ENCODE peak calls at places on chromosomes 16 and 17, in nine cellular contexts. L is bronchial epithelial cell, Q is IMR-90, Y is OCI-LY7, P is Panc1, E is upper lobe of right lung, I is psoas muscle, X is AG04450, S is BJ. M is an unnamed sample.

GRCh38 chr17:20172378-20172775 is 163.2 kb downstream of the SPECC1 start:
- DNase-seq in Y (no peak), S (no peak), P (no peak), L (no peak), E (no peak), Q (no peak), X (no peak), I (no peak), M (no peak)

GRCh38 chr17:50707296-50708049 is at the start of gene ANKRD40:
- DNase-seq in S (peak; percentile 76), I (peak; percentile 89), Y (peak; percentile 91), L (peak; percentile 85), X (peak; percentile 79), P (no peak), Q (peak; percentile 91), E (peak; percentile 92), M (peak; percentile 93)

GRCh38 chr16:10578474-10579316 is 1.7 kb downstream of the EMP2 start:
- DNase-seq in L (peak; percentile 37), Q (no peak), S (no peak), X (no peak), Y (no peak), P (no peak), E (peak; percentile 88), I (no peak), M (no peak)

GRCh38 chr17:81903896-81904599 is 2.0 kb downstream of the NPB start:
- DNase-seq in E (no peak), L (no peak), Y (no peak), P (no peak), X (no peak), Q (no peak), I (no peak), S (no peak), M (no peak)

GRCh38 chr17:281365-281999 is 71.1 kb downstream of the RPH3AL start:
- DNase-seq in X (no peak), I (no peak), S (no peak), P (no peak), L (no peak), E (peak; percentile 33), Q (no peak), Y (no peak), M (no peak)

GRCh38 chr16:841455-842060 is 41.0 kb upstream of the GNG13 start:
- DNase-seq in L (no peak), S (no peak), E (no peak), I (no peak), Y (no peak), P (no peak), Q (no peak), X (no peak), M (no peak)

GRCh38 chr17:41538565-41538991 is 10.5 kb upstream of the KRT19 start:
- DNase-seq in X (no peak), L (peak; percentile 55), Q (peak; percentile 59), S (no peak), I (no peak), P (no peak), E (no peak), Y (no peak), M (no peak)

GRCh38 chr17:77228224-77229215 is 87.8 kb downstream of the SEC14L1 start:
- DNase-seq in I (no peak), E (no peak), S (no peak), Y (no peak), Q (no peak), X (no peak), L (no peak), P (no peak), M (no peak)

GRCh38 chr16:73126453-73126853 is 78.5 kb upstream of the ZFHX3 start:
- DNase-seq in S (peak; percentile 39), E (no peak), Q (peak; percentile 61), Y (no peak), I (peak; percentile 73), L (peak; percentile 72), X (no peak), P (no peak), M (peak; percentile 97)

GRCh38 chr17:17448723-17449122 is 28.1 kb upstream of the MED9 start:
- DNase-seq in S (no peak), L (no peak), P (no peak), E (no peak), X (no peak), Q (no peak), I (no peak), Y (no peak), M (no peak)

GRCh38 chr17:36008998-36009665 is 7.8 kb upstream of the CCL15 start:
- DNase-seq in Y (peak; percentile 24), S (no peak), P (no peak), X (peak; percentile 4), E (no peak), Q (peak; percentile 12), I (no peak), L (no peak), M (peak; percentile 33)

GRCh38 chr16:9077001-9077809 is 14.2 kb upstream of the HAPSTR1 start:
- DNase-seq in X (no peak), E (no peak), S (peak; percentile 75), Q (peak; percentile 88), P (no peak), Y (peak; percentile 56), I (no peak), L (peak; percentile 87), M (no peak)

GRCh38 chr16:67897231-67897630 is 4.2 kb downstream of the PSKH1 start:
- DNase-seq in I (no peak), X (no peak), E (no peak), L (no peak), Q (peak; percentile 47), P (no peak), S (no peak), Y (no peak), M (peak; percentile 56)

GRCh38 chr16:17301593-17302135 is 169.1 kb downstream of the XYLT1 start:
- DNase-seq in Q (no peak), S (no peak), X (no peak), Y (peak; percentile 99), E (no peak), I (no peak), P (no peak), L (no peak), M (no peak)

GRCh38 chr16:28168991-28169554 is 42.7 kb downstream of the XPO6 start:
- DNase-seq in E (no peak), I (no peak), L (no peak), P (no peak), Q (no peak), X (no peak), Y (no peak), S (no peak), M (no peak)

GRCh38 chr17:3795758-3796102 is 5.3 kb downstream of the ITGAE start:
- DNase-seq in X (no peak), I (no peak), S (no peak), E (no peak), L (no peak), Y (no peak), P (no peak), Q (no peak), M (no peak)

GRCh38 chr17:3798273-3799180 is 2.5 kb downstream of the ITGAE start:
- DNase-seq in S (no peak), Q (no peak), I (no peak), X (no peak), P (no peak), Y (no peak), E (no peak), L (no peak), M (no peak)

GRCh38 chr17:3794890-3795757 is 5.9 kb downstream of the ITGAE start:
- DNase-seq in L (peak; percentile 52), E (no peak), Y (peak; percentile 36), P (no peak), Q (peak; percentile 67), S (no peak), I (no peak), X (no peak), M (no peak)

GRCh38 chr17:3796822-3797170 is 4.2 kb downstream of the ITGAE start:
- DNase-seq in S (no peak), X (no peak), I (no peak), E (no peak), Y (no peak), P (no peak), L (no peak), Q (no peak), M (no peak)

GRCh38 chr17:3796110-3796821 is 4.7 kb downstream of the ITGAE start:
- DNase-seq in Q (no peak), I (no peak), Y (no peak), L (no peak), P (no peak), S (no peak), E (no peak), X (no peak), M (no peak)
- TF ChIP-seq CTCF in Q (no peak), I (no peak), Y (no peak), L (no peak), P (no peak), S (no peak), E (no peak), X (no peak), M (no peak)

GRCh38 chr17:68457168-68457538 is at the start of gene WIPI1:
- DNase-seq in Y (peak; percentile 80), L (no peak), E (no peak), I (no peak), P (no peak), S (no peak), Q (no peak), X (no peak), M (no peak)
- H3K4me3 ChIP-seq in Y (peak within 1 kb of the TSS; percentile 73), L (peak within 1 kb of the TSS; percentile 71), E (peak within 1 kb of the TSS; percentile 85), I (peak within 1 kb of the TSS; percentile 87), P (peak within 1 kb of the TSS; percentile 71), S (peak within 1 kb of the TSS; percentile 84), Q (peak within 1 kb of the TSS; percentile 88), X (peak within 1 kb of the TSS; percentile 88), M (peak within 1 kb of the TSS; percentile 73)

DNA sequence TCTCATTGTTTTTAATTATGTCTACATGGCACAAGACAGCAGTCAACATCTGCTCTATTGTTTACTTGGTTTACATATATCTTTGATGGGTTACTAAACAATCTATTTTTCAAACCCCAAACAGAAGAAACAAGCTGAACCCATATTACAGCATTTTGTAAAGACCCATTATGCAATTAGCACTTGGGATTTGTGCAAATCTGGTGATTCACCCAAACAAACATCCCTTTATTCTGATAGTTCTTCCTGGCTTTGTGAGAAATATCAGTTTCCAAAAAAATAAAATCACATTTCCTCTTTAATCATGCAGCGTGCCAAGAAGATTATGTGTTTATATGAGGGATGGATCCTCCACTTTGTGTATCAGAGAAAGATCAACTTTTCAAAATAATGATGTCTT is 16.8 kb upstream of the RBFOX1 start:
- DNase-seq in L (no peak), Q (no peak), S (no peak), Y (no peak), P (no peak), E (no peak), X (no peak), I (no peak), M (no peak)
- TF ChIP-seq CTCF in L (no peak), Q (no peak), S (no peak), Y (no peak), P (no peak), E (no peak), X (no peak), I (no peak), M (no peak)

GRCh38 chr16:66895999-66896398 is 15.7 kb downstream of the PDP2 start:
- DNase-seq in X (no peak), L (no peak), S (no peak), Q (no peak), I (no peak), Y (no peak), E (no peak), P (no peak), M (no peak)
- H3K4me3 ChIP-seq in X (no peak overlapping the region), L (no peak overlapping the region), S (no peak overlapping the region), Q (no peak overlapping the region), I (no peak overlapping the region), Y (no peak overlapping the region), E (no peak overlapping the region), P (no peak overlapping the region), M (no peak overlapping the region)